ENCODE peak calls at places on chromosomes 7 and 10, in nine cellular contexts. R is lower lobe of right lung; X is CD8-positive, alpha-beta T cell; C is OCI-LY7; G is A673; A is breast epithelium; V is heart right ventricle; I is lung; F is thoracic aorta. K is an unnamed sample.
A peak's percentile ranks its signal among the peaks of the same experiment; 100 is the strongest.

GRCh38 chr7:140390466-140391190 is 7.7 kb downstream of the SLC37A3 start:
- DNase-seq in R (no peak), X (no peak), C (peak; percentile 65), G (no peak), A (no peak), V (no peak), I (no peak), F (no peak), K (no peak)

GRCh38 chr10:7475954-7476353 is 65.1 kb upstream of the SFMBT2 start:
- DNase-seq in R (no peak), X (no peak), C (peak; percentile 50), G (no peak), A (no peak), V (no peak), I (no peak), F (no peak), K (no peak)

GRCh38 chr10:49759787-49760551 is 2.2 kb downstream of the OGDHL start:
- DNase-seq in R (no peak), X (no peak), C (no peak), G (no peak), A (no peak), V (no peak), I (no peak), F (no peak), K (no peak)

GRCh38 chr10:24685958-24686540 is 37.6 kb downstream of the ARHGAP21 start:
- DNase-seq in R (no peak), X (no peak), C (no peak), G (peak; percentile 38), A (no peak), V (no peak), I (no peak), F (no peak), K (no peak)

GRCh38 chr10:126177414-126178030 is 210.8 kb downstream of the ADAM12 start:
- DNase-seq in R (no peak), X (no peak), C (no peak), G (no peak), A (no peak), V (no peak), I (no peak), F (no peak), K (no peak)

GRCh38 chr10:9211228-9211627 is 1156.7 kb downstream of the GATA3 start:
- DNase-seq in R (no peak), X (no peak), C (no peak), G (peak; percentile 30), A (no peak), V (no peak), I (no peak), F (no peak), K (no peak)

GRCh38 chr10:99360935-99361334 is 31.8 kb downstream of the CNNM1 start:
- DNase-seq in R (no peak), X (no peak), C (no peak), G (no peak), A (no peak), V (no peak), I (no peak), F (no peak), K (no peak)

GRCh38 chr7:6536899-6537298 is 14.4 kb downstream of the GRID2IP start:
- DNase-seq in R (no peak), X (no peak), C (no peak), G (no peak), A (no peak), V (no peak), I (no peak), F (no peak), K (no peak)

GRCh38 chr7:24597014-24597413 is 23.8 kb downstream of the PALS2 start:
- DNase-seq in R (no peak), X (no peak), C (no peak), G (no peak), A (no peak), V (no peak), I (no peak), F (no peak), K (no peak)

GRCh38 chr7:142798451-142799438 is 28.0 kb downstream of the PRSS2 start:
- DNase-seq in R (no peak), X (peak; percentile 39), C (no peak), G (no peak), A (peak; percentile 3), V (no peak), I (no peak), F (no peak), K (no peak)

GRCh38 chr7:159109092-159110035 is 35.3 kb downstream of the VIPR2 start:
- DNase-seq in R (peak; percentile 42), X (no peak), C (no peak), G (no peak), A (no peak), V (no peak), I (no peak), F (no peak), K (no peak)

GRCh38 chr7:5598769-5599371 is 175.2 kb upstream of the TNRC18 start:
- DNase-seq in R (no peak), X (no peak), C (no peak), G (no peak), A (no peak), V (no peak), I (no peak), F (no peak), K (no peak)

GRCh38 chr7:6600093-6600492 is 10.3 kb downstream of the INTS15 start:
- DNase-seq in R (no peak), X (no peak), C (no peak), G (no peak), A (no peak), V (no peak), I (no peak), F (no peak), K (no peak)

GRCh38 chr7:99791021-99791420 is 7.0 kb upstream of the CYP3A4 start:
- DNase-seq in R (no peak), X (no peak), C (no peak), G (no peak), A (no peak), V (no peak), I (no peak), F (no peak), K (no peak)

GRCh38 chr7:115678049-115678982 is 352.2 kb downstream of the TFEC start:
- DNase-seq in R (no peak), X (no peak), C (no peak), G (no peak), A (no peak), V (no peak), I (no peak), F (no peak), K (no peak)

GRCh38 chr7:129884495-129884894 is 68.3 kb downstream of the UBE2H start:
- DNase-seq in R (no peak), X (no peak), C (no peak), G (no peak), A (no peak), V (no peak), I (no peak), F (no peak), K (no peak)

GRCh38 chr7:129886184-129886817 is 66.5 kb downstream of the UBE2H start:
- DNase-seq in R (no peak), X (no peak), C (no peak), G (no peak), A (no peak), V (no peak), I (no peak), F (no peak), K (no peak)

GRCh38 chr7:129889133-129889854 is 63.5 kb downstream of the UBE2H start:
- DNase-seq in R (no peak), X (no peak), C (no peak), G (no peak), A (no peak), V (no peak), I (no peak), F (no peak), K (no peak)

GRCh38 chr7:129887865-129888264 is 64.9 kb downstream of the UBE2H start:
- DNase-seq in R (no peak), X (no peak), C (no peak), G (no peak), A (no peak), V (no peak), I (no peak), F (no peak), K (no peak)

DNA sequence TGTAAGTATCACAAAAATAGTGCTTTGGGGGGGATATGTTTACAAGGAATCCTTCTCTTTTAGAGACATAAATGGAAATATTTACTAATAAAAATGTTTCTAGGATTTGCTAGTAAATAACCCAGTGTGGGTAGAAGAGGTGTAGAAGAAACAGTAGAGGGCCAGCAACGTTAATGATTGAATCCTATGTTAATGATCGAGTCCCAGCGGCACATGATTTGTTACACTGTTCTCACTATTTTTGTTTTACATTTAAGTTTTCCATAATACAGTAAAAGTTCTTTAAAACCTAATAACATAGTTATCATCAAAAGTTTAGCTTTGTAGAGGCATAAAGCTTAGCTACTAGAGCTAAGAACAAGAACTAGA is 66.0 kb downstream of the UBE2H start:
- DNase-seq in R (no peak), X (no peak), C (no peak), G (no peak), A (no peak), V (no peak), I (no peak), F (no peak), K (no peak)
- H3K4me1 ChIP-seq in R (peaks cover 23% of the 10 kb centered on the region), X (no peaks in the 10 kb centered on the region), C (no peaks in the 10 kb centered on the region), G (peaks cover 10% of the 10 kb centered on the region), A (no peaks in the 10 kb centered on the region), V (peaks cover 42% of the 10 kb centered on the region), I (peaks cover 5% of the 10 kb centered on the region), F (peaks cover 29% of the 10 kb centered on the region), K (no peaks in the 10 kb centered on the region)

GRCh38 chr7:107953924-107954303 is 49.0 kb downstream of the LAMB1 start:
- DNase-seq in R (no peak), X (no peak), C (no peak), G (no peak), A (no peak), V (no peak), I (no peak), F (no peak), K (no peak)
- H3K4me1 ChIP-seq in R (peaks cover 31% of the 10 kb centered on the region), X (no peaks in the 10 kb centered on the region), C (no peaks in the 10 kb centered on the region), G (peaks cover 14% of the 10 kb centered on the region), A (no peaks in the 10 kb centered on the region), V (peaks cover 29% of the 10 kb centered on the region), I (peaks cover 2% of the 10 kb centered on the region), F (peaks cover 27% of the 10 kb centered on the region), K (peaks cover 9% of the 10 kb centered on the region)

GRCh38 chr7:2301510-2301860 is 12.8 kb downstream of the SNX8 start:
- DNase-seq in R (no peak), X (no peak), C (no peak), G (no peak), A (no peak), V (no peak), I (no peak), F (no peak), K (no peak)
- H3K4me1 ChIP-seq in R (peaks cover 42% of the 10 kb centered on the region), X (no peaks in the 10 kb centered on the region), C (peaks cover 41% of the 10 kb centered on the region), G (no peaks in the 10 kb centered on the region), A (no peaks in the 10 kb centered on the region), V (peaks cover 30% of the 10 kb centered on the region), I (peaks cover 14% of the 10 kb centered on the region), F (no peaks in the 10 kb centered on the region), K (peaks cover 6% of the 10 kb centered on the region)

DNA sequence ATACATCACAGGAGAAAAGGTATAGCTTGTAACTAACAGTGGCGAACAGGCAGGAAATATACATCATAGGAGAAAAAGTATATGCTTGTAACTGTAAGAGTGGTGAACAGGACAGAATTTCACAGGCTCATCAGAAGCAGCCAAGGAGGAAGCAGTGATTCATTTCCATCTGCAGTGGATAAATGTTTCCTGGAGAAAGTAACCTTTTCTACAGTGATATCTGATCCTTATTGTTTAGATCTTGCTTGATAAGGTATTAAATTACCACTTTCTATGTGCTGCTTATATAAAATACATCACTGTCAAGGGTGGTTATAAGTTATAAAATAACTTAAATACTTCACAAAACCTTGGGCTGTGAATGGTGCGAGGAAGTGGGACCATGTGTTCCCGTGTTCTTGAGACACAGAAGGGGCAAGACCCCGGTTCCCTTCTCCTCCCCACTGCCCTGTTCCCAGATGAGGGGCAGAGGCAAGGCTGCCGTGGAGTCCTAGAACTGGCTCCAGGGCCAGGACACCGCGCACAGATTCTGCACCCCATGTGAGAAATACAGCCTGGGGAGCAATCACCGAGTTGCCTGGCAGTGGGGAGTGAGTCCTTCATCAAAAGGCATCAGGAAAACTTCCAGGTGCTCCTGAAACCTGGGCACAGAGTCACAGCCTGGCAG is 135.2 kb downstream of the DIP2C start:
- DNase-seq in R (no peak), X (no peak), C (no peak), G (no peak), A (no peak), V (no peak), I (no peak), F (no peak), K (no peak)
- H3K4me1 ChIP-seq in R (peaks cover 12% of the 10 kb centered on the region), X (no peaks in the 10 kb centered on the region), C (peaks cover 21% of the 10 kb centered on the region), G (peaks cover 6% of the 10 kb centered on the region), A (no peaks in the 10 kb centered on the region), V (peaks cover 23% of the 10 kb centered on the region), I (peaks cover 14% of the 10 kb centered on the region), F (peaks cover 4% of the 10 kb centered on the region), K (peaks cover 31% of the 10 kb centered on the region)

K was measured in tibial artery.